ENCODE peak calls at places on chromosomes 3 and 15, in six cellular contexts. One of them, this sample, is unnamed.

GRCh38 chr15:77386626-77387025 is 33.3 kb downstream of the PEAK1 start:
- DNase-seq in astrocyte: no peak
- DNase-seq in IMR-90: no peak
- DNase-seq in suprapubic skin: no peak
- DNase-seq in left ventricle myocardium inferior: no peak
- DNase-seq in ovary: no peak
- DNase-seq in this sample: no peak

GRCh38 chr15:88769161-88769971 is 33.9 kb upstream of the ACAN start:
- DNase-seq in suprapubic skin: no peak
- DNase-seq in IMR-90: peak; percentile 5
- DNase-seq in ovary: no peak
- DNase-seq in astrocyte: peak; percentile 12
- DNase-seq in left ventricle myocardium inferior: no peak
- DNase-seq in this sample: no peak

GRCh38 chr3:196192036-196193001 is 18.9 kb downstream of the ZDHHC19 start:
- DNase-seq in IMR-90: no peak
- DNase-seq in ovary: no peak
- DNase-seq in left ventricle myocardium inferior: peak; percentile 29
- DNase-seq in astrocyte: no peak
- DNase-seq in suprapubic skin: no peak
- DNase-seq in this sample: no peak

GRCh38 chr15:79408041-79408440 is 24.1 kb upstream of the MINAR1 start:
- DNase-seq in ovary: no peak
- DNase-seq in suprapubic skin: no peak
- DNase-seq in IMR-90: no peak
- DNase-seq in left ventricle myocardium inferior: no peak
- DNase-seq in astrocyte: peak; percentile 51
- DNase-seq in this sample: no peak

GRCh38 chr3:171813278-171813896 is 3.1 kb upstream of the PLD1 start:
- DNase-seq in IMR-90: no peak
- DNase-seq in suprapubic skin: no peak
- DNase-seq in astrocyte: no peak
- DNase-seq in left ventricle myocardium inferior: no peak
- DNase-seq in ovary: no peak
- DNase-seq in this sample: no peak

GRCh38 chr3:27677554-27677953 is 44.6 kb downstream of the EOMES start:
- DNase-seq in ovary: peak; percentile 77
- DNase-seq in IMR-90: peak; percentile 96
- DNase-seq in left ventricle myocardium inferior: no peak
- DNase-seq in astrocyte: peak; percentile 94
- DNase-seq in suprapubic skin: no peak
- DNase-seq in this sample: no peak

GRCh38 chr3:29282431-29283296 is 1.8 kb downstream of the RBMS3 start:
- DNase-seq in IMR-90: peak; percentile 64
- DNase-seq in ovary: no peak
- DNase-seq in left ventricle myocardium inferior: no peak
- DNase-seq in suprapubic skin: no peak
- DNase-seq in astrocyte: peak; percentile 77
- DNase-seq in this sample: no peak

GRCh38 chr15:47399100-47399499 is 318.2 kb upstream of the SEMA6D start:
- DNase-seq in suprapubic skin: no peak
- DNase-seq in IMR-90: peak; percentile 34
- DNase-seq in left ventricle myocardium inferior: no peak
- DNase-seq in astrocyte: no peak
- DNase-seq in ovary: no peak
- DNase-seq in this sample: no peak

GRCh38 chr3:49801160-49801559 is 1.5 kb upstream of the CDHR4 start:
- DNase-seq in ovary: no peak
- DNase-seq in left ventricle myocardium inferior: no peak
- DNase-seq in suprapubic skin: no peak
- DNase-seq in astrocyte: no peak
- DNase-seq in IMR-90: no peak
- DNase-seq in this sample: no peak

GRCh38 chr3:25782636-25782937 is 656 bp downstream of the NGLY1 start:
- DNase-seq in ovary: no peak
- DNase-seq in IMR-90: no peak
- DNase-seq in suprapubic skin: no peak
- DNase-seq in astrocyte: no peak
- DNase-seq in left ventricle myocardium inferior: no peak
- DNase-seq in this sample: no peak

GRCh38 chr3:193780371-193780770 is 187.4 kb downstream of the OPA1 start:
- DNase-seq in IMR-90: no peak
- DNase-seq in astrocyte: no peak
- DNase-seq in left ventricle myocardium inferior: no peak
- DNase-seq in suprapubic skin: no peak
- DNase-seq in ovary: no peak
- DNase-seq in this sample: no peak

GRCh38 chr15:90864507-90864906 is 3.9 kb upstream of the FURIN start:
- DNase-seq in suprapubic skin: no peak
- DNase-seq in ovary: no peak
- DNase-seq in astrocyte: no peak
- DNase-seq in IMR-90: no peak
- DNase-seq in left ventricle myocardium inferior: no peak
- DNase-seq in this sample: no peak

GRCh38 chr15:39642011-39642640 is 61.2 kb downstream of the THBS1 start:
- DNase-seq in IMR-90: peak; percentile 76
- DNase-seq in ovary: no peak
- DNase-seq in astrocyte: peak; percentile 91
- DNase-seq in suprapubic skin: no peak
- DNase-seq in left ventricle myocardium inferior: no peak
- DNase-seq in this sample: no peak

GRCh38 chr15:30997270-30997669 is 5.8 kb upstream of the MTMR10 start:
- DNase-seq in IMR-90: no peak
- DNase-seq in suprapubic skin: no peak
- DNase-seq in astrocyte: no peak
- DNase-seq in ovary: no peak
- DNase-seq in left ventricle myocardium inferior: no peak
- DNase-seq in this sample: no peak
- TF ChIP-seq CTCF in IMR-90: no peak
- TF ChIP-seq CTCF in suprapubic skin: no peak
- TF ChIP-seq CTCF in astrocyte: no peak
- TF ChIP-seq CTCF in ovary: no peak
- TF ChIP-seq CTCF in left ventricle myocardium inferior: no peak
- TF ChIP-seq CTCF in this sample: no peak

DNA sequence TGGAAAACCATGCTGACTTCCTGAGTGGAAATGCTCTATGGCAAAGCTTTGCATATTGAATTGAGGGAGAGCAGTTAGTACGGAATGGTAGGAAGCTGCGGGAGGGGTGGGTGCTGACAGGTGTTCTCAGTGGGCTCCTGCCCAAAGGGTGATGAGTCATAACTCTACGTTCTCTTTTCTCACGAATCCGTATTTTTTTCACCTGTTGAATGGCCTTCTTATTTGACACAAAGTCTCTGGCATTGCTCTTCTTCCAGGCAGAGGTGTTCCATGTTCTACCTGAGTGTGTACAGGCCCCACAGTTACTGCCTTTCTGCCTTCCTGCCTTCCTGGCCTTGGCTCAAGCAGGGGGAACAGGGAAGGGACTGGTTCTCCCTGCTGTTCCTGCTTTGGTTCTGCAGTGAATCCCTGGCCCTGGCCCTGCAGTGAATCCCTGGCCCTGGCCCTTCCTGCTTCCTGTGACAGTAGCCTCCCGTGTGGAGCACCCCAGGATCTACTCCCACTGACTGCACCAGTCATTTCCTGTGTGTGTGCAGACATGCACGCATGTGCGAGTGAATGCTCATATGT is 31.9 kb downstream of the TRAK1 start:
- DNase-seq in astrocyte: no peak
- DNase-seq in ovary: no peak
- DNase-seq in left ventricle myocardium inferior: no peak
- DNase-seq in suprapubic skin: no peak
- DNase-seq in IMR-90: peak; percentile 55
- DNase-seq in this sample: no peak
- H3K36me3 ChIP-seq in astrocyte: no peaks in the 10 kb centered on the region
- H3K36me3 ChIP-seq in ovary: no peaks in the 10 kb centered on the region
- H3K36me3 ChIP-seq in left ventricle myocardium inferior: peaks cover 20% of the 10 kb centered on the region
- H3K36me3 ChIP-seq in suprapubic skin: peaks cover 25% of the 10 kb centered on the region
- H3K36me3 ChIP-seq in IMR-90: peaks cover 6% of the 10 kb centered on the region
- H3K36me3 ChIP-seq in this sample: no peaks in the 10 kb centered on the region

DNA sequence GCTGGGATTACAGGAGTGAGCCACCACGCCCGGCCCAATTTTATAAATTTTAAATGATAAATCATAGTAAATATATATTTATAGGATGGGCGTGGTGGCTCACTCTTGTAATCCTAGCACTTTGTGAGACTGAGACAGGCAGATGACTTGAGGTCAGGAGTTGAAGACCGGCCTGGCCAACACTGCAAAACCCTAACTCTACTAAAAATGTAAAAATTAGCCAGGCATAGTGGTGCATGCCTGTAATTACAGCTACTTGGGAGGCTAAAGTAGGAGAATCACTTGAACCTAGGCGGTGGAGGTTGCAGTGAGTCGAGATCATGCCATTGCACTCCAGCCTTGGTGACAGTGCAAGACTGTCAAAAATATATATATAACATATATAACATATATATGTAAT is 26.4 kb downstream of the MFN1 start:
- DNase-seq in ovary: no peak
- DNase-seq in astrocyte: no peak
- DNase-seq in left ventricle myocardium inferior: no peak
- DNase-seq in suprapubic skin: no peak
- DNase-seq in IMR-90: no peak
- DNase-seq in this sample: no peak
- TF ChIP-seq CTCF in ovary: no peak
- TF ChIP-seq CTCF in astrocyte: no peak
- TF ChIP-seq CTCF in left ventricle myocardium inferior: no peak
- TF ChIP-seq CTCF in suprapubic skin: no peak
- TF ChIP-seq CTCF in IMR-90: no peak
- TF ChIP-seq CTCF in this sample: no peak

DNA sequence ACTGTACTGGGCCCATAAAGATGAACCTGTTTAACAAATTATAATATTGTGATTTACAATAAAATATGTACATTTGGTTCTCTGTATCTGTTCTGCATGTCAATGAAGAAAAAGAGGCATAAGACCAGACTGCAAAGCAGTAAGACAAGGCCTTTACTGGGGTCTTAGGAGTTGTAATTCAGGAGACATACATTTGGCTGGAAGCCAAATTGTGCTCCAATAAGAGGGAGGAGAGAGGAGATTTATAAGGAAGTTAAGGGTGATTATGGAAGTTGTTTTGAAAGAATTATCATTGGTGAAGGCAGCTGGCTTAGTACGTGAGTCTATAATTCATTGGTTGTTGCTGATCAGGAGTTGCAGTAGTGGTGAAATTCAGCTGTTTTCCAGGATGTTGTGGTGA is 28.6 kb upstream of the SPPL2A start:
- DNase-seq in left ventricle myocardium inferior: no peak
- DNase-seq in astrocyte: no peak
- DNase-seq in suprapubic skin: no peak
- DNase-seq in IMR-90: no peak
- DNase-seq in ovary: no peak
- DNase-seq in this sample: no peak
- H3K36me3 ChIP-seq in left ventricle myocardium inferior: no peaks in the 10 kb centered on the region
- H3K36me3 ChIP-seq in astrocyte: no peaks in the 10 kb centered on the region
- H3K36me3 ChIP-seq in suprapubic skin: no peaks in the 10 kb centered on the region
- H3K36me3 ChIP-seq in IMR-90: no peaks in the 10 kb centered on the region
- H3K36me3 ChIP-seq in ovary: no peaks in the 10 kb centered on the region
- H3K36me3 ChIP-seq in this sample: no peaks in the 10 kb centered on the region

GRCh38 chr3:88640581-88640980 is 466.8 kb upstream of the EPHA3 start:
- DNase-seq in IMR-90: no peak
- DNase-seq in ovary: no peak
- DNase-seq in left ventricle myocardium inferior: no peak
- DNase-seq in astrocyte: peak; percentile 10
- DNase-seq in suprapubic skin: no peak
- DNase-seq in this sample: no peak

GRCh38 chr3:88641033-88641604 is 466.3 kb upstream of the EPHA3 start:
- DNase-seq in IMR-90: no peak
- DNase-seq in ovary: no peak
- DNase-seq in astrocyte: no peak
- DNase-seq in suprapubic skin: no peak
- DNase-seq in left ventricle myocardium inferior: no peak
- DNase-seq in this sample: no peak
- TF ChIP-seq CTCF in IMR-90: no peak
- TF ChIP-seq CTCF in ovary: no peak
- TF ChIP-seq CTCF in astrocyte: no peak
- TF ChIP-seq CTCF in suprapubic skin: no peak
- TF ChIP-seq CTCF in left ventricle myocardium inferior: peak; percentile 28
- TF ChIP-seq CTCF in this sample: no peak

GRCh38 chr15:74194572-74195559 is 7.7 kb downstream of the STRA6 start:
- DNase-seq in IMR-90: no peak
- DNase-seq in suprapubic skin: no peak
- DNase-seq in astrocyte: no peak
- DNase-seq in left ventricle myocardium inferior: no peak
- DNase-seq in ovary: no peak
- DNase-seq in this sample: no peak
- H3K36me3 ChIP-seq in IMR-90: no peaks in the 10 kb centered on the region
- H3K36me3 ChIP-seq in suprapubic skin: no peaks in the 10 kb centered on the region
- H3K36me3 ChIP-seq in astrocyte: no peaks in the 10 kb centered on the region
- H3K36me3 ChIP-seq in left ventricle myocardium inferior: no peaks in the 10 kb centered on the region
- H3K36me3 ChIP-seq in ovary: no peaks in the 10 kb centered on the region
- H3K36me3 ChIP-seq in this sample: no peaks in the 10 kb centered on the region